ENCODE peak calls at places on chromosomes 1 and 21, in nine cellular contexts. One of them, this sample, is unnamed.
A peak's percentile ranks its signal among the peaks of the same experiment; 100 is the strongest.

GRCh38 chr21:41406340-41406739 is 19.7 kb upstream of the MX1 start:
- DNase-seq in neural progenitor cell: no peak
- DNase-seq in IMR-90: no peak
- DNase-seq in activated T-helper 9 cell treated with anti-CD3 and anti-CD28 coated beads, Interleukin-2, amount 50 U/mL, for 16 hours: no peak
- DNase-seq in erythroblast: no peak
- DNase-seq in anterior cingulate cortex: no peak
- DNase-seq in AG09309: no peak
- DNase-seq in hepatic stellate cell: no peak
- DNase-seq in NCI-H146: no peak
- DNase-seq in this sample: no peak

GRCh38 chr1:32874860-32875793 is 4.4 kb upstream of the FNDC5 start:
- DNase-seq in neural progenitor cell: no peak
- DNase-seq in IMR-90: no peak
- DNase-seq in activated T-helper 9 cell treated with anti-CD3 and anti-CD28 coated beads, Interleukin-2, amount 50 U/mL, for 16 hours: no peak
- DNase-seq in erythroblast: no peak
- DNase-seq in anterior cingulate cortex: no peak
- DNase-seq in AG09309: no peak
- DNase-seq in hepatic stellate cell: no peak
- DNase-seq in NCI-H146: no peak
- DNase-seq in this sample: no peak

GRCh38 chr1:230891413-230891812 is 23.1 kb upstream of the C1orf198 start:
- DNase-seq in neural progenitor cell: peak; percentile 71
- DNase-seq in IMR-90: no peak
- DNase-seq in activated T-helper 9 cell treated with anti-CD3 and anti-CD28 coated beads, Interleukin-2, amount 50 U/mL, for 16 hours: no peak
- DNase-seq in erythroblast: no peak
- DNase-seq in anterior cingulate cortex: no peak
- DNase-seq in AG09309: no peak
- DNase-seq in hepatic stellate cell: no peak
- DNase-seq in NCI-H146: peak; percentile 26
- DNase-seq in this sample: no peak

GRCh38 chr1:213474054-213474453 is 423.0 kb downstream of the RPS6KC1 start:
- DNase-seq in neural progenitor cell: no peak
- DNase-seq in IMR-90: no peak
- DNase-seq in activated T-helper 9 cell treated with anti-CD3 and anti-CD28 coated beads, Interleukin-2, amount 50 U/mL, for 16 hours: no peak
- DNase-seq in erythroblast: no peak
- DNase-seq in anterior cingulate cortex: no peak
- DNase-seq in AG09309: no peak
- DNase-seq in hepatic stellate cell: no peak
- DNase-seq in NCI-H146: peak; percentile 34
- DNase-seq in this sample: no peak

GRCh38 chr1:195275688-195276087 is 1332.6 kb downstream of the KCNT2 start:
- DNase-seq in neural progenitor cell: no peak
- DNase-seq in IMR-90: no peak
- DNase-seq in activated T-helper 9 cell treated with anti-CD3 and anti-CD28 coated beads, Interleukin-2, amount 50 U/mL, for 16 hours: no peak
- DNase-seq in erythroblast: no peak
- DNase-seq in anterior cingulate cortex: no peak
- DNase-seq in AG09309: no peak
- DNase-seq in hepatic stellate cell: no peak
- DNase-seq in NCI-H146: no peak
- DNase-seq in this sample: no peak

GRCh38 chr21:36165356-36165755 is 8.7 kb downstream of the DOP1B start:
- DNase-seq in neural progenitor cell: no peak
- DNase-seq in IMR-90: no peak
- DNase-seq in activated T-helper 9 cell treated with anti-CD3 and anti-CD28 coated beads, Interleukin-2, amount 50 U/mL, for 16 hours: no peak
- DNase-seq in erythroblast: no peak
- DNase-seq in anterior cingulate cortex: no peak
- DNase-seq in AG09309: no peak
- DNase-seq in hepatic stellate cell: no peak
- DNase-seq in NCI-H146: no peak
- DNase-seq in this sample: no peak

GRCh38 chr1:154497026-154497806 is 4.8 kb upstream of the TDRD10 start:
- DNase-seq in neural progenitor cell: no peak
- DNase-seq in IMR-90: no peak
- DNase-seq in activated T-helper 9 cell treated with anti-CD3 and anti-CD28 coated beads, Interleukin-2, amount 50 U/mL, for 16 hours: no peak
- DNase-seq in erythroblast: no peak
- DNase-seq in anterior cingulate cortex: no peak
- DNase-seq in AG09309: no peak
- DNase-seq in hepatic stellate cell: no peak
- DNase-seq in NCI-H146: no peak
- DNase-seq in this sample: peak; percentile 27

GRCh38 chr1:169109561-169110134 is 3.2 kb downstream of the ATP1B1 start:
- DNase-seq in neural progenitor cell: peak; percentile 33
- DNase-seq in IMR-90: peak; percentile 92
- DNase-seq in activated T-helper 9 cell treated with anti-CD3 and anti-CD28 coated beads, Interleukin-2, amount 50 U/mL, for 16 hours: no peak
- DNase-seq in erythroblast: peak; percentile 14
- DNase-seq in anterior cingulate cortex: peak; percentile 52
- DNase-seq in AG09309: no peak
- DNase-seq in hepatic stellate cell: peak; percentile 75
- DNase-seq in NCI-H146: peak; percentile 47
- DNase-seq in this sample: no peak

GRCh38 chr21:40331182-40331581 is 463.9 kb downstream of the PCP4 start:
- DNase-seq in neural progenitor cell: no peak
- DNase-seq in IMR-90: no peak
- DNase-seq in activated T-helper 9 cell treated with anti-CD3 and anti-CD28 coated beads, Interleukin-2, amount 50 U/mL, for 16 hours: no peak
- DNase-seq in erythroblast: no peak
- DNase-seq in anterior cingulate cortex: no peak
- DNase-seq in AG09309: no peak
- DNase-seq in hepatic stellate cell: no peak
- DNase-seq in NCI-H146: no peak
- DNase-seq in this sample: no peak

GRCh38 chr1:164794310-164794709 is 235.3 kb downstream of the PBX1 start:
- DNase-seq in neural progenitor cell: no peak
- DNase-seq in IMR-90: peak; percentile 94
- DNase-seq in activated T-helper 9 cell treated with anti-CD3 and anti-CD28 coated beads, Interleukin-2, amount 50 U/mL, for 16 hours: no peak
- DNase-seq in erythroblast: no peak
- DNase-seq in anterior cingulate cortex: no peak
- DNase-seq in AG09309: peak; percentile 91
- DNase-seq in hepatic stellate cell: peak; percentile 80
- DNase-seq in NCI-H146: no peak
- DNase-seq in this sample: no peak

GRCh38 chr1:21725738-21726392 is 56.7 kb upstream of the RAP1GAP start:
- DNase-seq in neural progenitor cell: peak; percentile 59
- DNase-seq in IMR-90: no peak
- DNase-seq in activated T-helper 9 cell treated with anti-CD3 and anti-CD28 coated beads, Interleukin-2, amount 50 U/mL, for 16 hours: no peak
- DNase-seq in erythroblast: no peak
- DNase-seq in anterior cingulate cortex: no peak
- DNase-seq in AG09309: no peak
- DNase-seq in hepatic stellate cell: no peak
- DNase-seq in NCI-H146: no peak
- DNase-seq in this sample: no peak

GRCh38 chr1:80448081-80448480 is 1352.7 kb upstream of the ADGRL2 start:
- DNase-seq in neural progenitor cell: no peak
- DNase-seq in IMR-90: peak; percentile 27
- DNase-seq in activated T-helper 9 cell treated with anti-CD3 and anti-CD28 coated beads, Interleukin-2, amount 50 U/mL, for 16 hours: no peak
- DNase-seq in erythroblast: no peak
- DNase-seq in anterior cingulate cortex: no peak
- DNase-seq in AG09309: peak; percentile 7
- DNase-seq in hepatic stellate cell: no peak
- DNase-seq in NCI-H146: no peak
- DNase-seq in this sample: no peak

This sample was measured in activated naive CD4-positive, alpha-beta T cell treated with anti-CD3 and anti-CD28 coated beads, Interleukin-2, amount 10 ng/mL, durations not matched to agents 7 days and 5 days.